ENCODE peak calls at places on chromosomes 2 and 18, in four cellular contexts. D, G, A and T are unnamed samples.
A peak's percentile ranks its signal among the peaks of the same experiment; 100 is the strongest.

GRCh38 chr18:62784966-62785413 is 69.6 kb downstream of the PHLPP1 start:
- DNase-seq in A (no peak), G (peak; percentile 21), D (no peak), T (no peak)

GRCh38 chr18:73861771-73862170 is 285.9 kb downstream of the FBXO15 start:
- DNase-seq in G (no peak), A (no peak), D (no peak), T (no peak)

GRCh38 chr2:42493885-42494433 is at the start of gene KCNG3:
- DNase-seq in A (no peak), D (no peak), G (peak; percentile 45), T (peak; percentile 63)

GRCh38 chr2:72893594-72894319 is 6.5 kb downstream of the SPR start:
- DNase-seq in A (no peak), D (no peak), G (no peak), T (no peak)

GRCh38 chr18:79496978-79497637 is 101.4 kb downstream of the NFATC1 start:
- DNase-seq in G (peak; percentile 64), D (no peak), A (no peak), T (no peak)

GRCh38 chr18:79846936-79847557 is 49.3 kb downstream of the KCNG2 start:
- DNase-seq in G (no peak), D (no peak), A (no peak), T (no peak)

GRCh38 chr2:100470898-100471514 is 724 bp downstream of the NMS start:
- DNase-seq in D (no peak), G (no peak), A (peak; percentile 39), T (no peak)

GRCh38 chr2:231640229-231640628 is 47.6 kb downstream of the TEX44 start:
- DNase-seq in A (no peak), D (no peak), G (no peak), T (no peak)

GRCh38 chr18:51275712-51276473 is 78.4 kb upstream of the MEX3C start:
- DNase-seq in A (no peak), G (peak; percentile 46), D (no peak), T (peak; percentile 29)

GRCh38 chr2:101473911-101474751 is 781 bp downstream of the RFX8 start:
- DNase-seq in D (no peak), A (no peak), G (peak; percentile 76), T (peak; percentile 27)

GRCh38 chr2:148201075-148202004 is 180.4 kb downstream of the MBD5 start:
- DNase-seq in G (peak; percentile 13), D (no peak), A (peak; percentile 86), T (peak; percentile 42)

GRCh38 chr2:203599509-203599908 is 64.4 kb upstream of the RAPH1 start:
- DNase-seq in D (no peak), A (no peak), G (no peak), T (no peak)

GRCh38 chr2:217691516-217691915 is 311.3 kb downstream of the TNS1 start:
- DNase-seq in D (no peak), A (no peak), G (no peak), T (no peak)

GRCh38 chr2:198961555-198961954 is 496.2 kb downstream of the SATB2 start:
- DNase-seq in D (no peak), G (no peak), A (no peak), T (no peak)

GRCh38 chr2:31378389-31378788 is 36.2 kb downstream of the XDH start:
- DNase-seq in G (peak; percentile 21), A (no peak), D (no peak), T (no peak)

GRCh38 chr2:126778561-126779285 is 120.0 kb upstream of the TEX51 start:
- DNase-seq in G (no peak), A (no peak), D (no peak), T (no peak)

GRCh38 chr2:43707255-43707654 is 31.0 kb upstream of the C1GALT1C1L start:
- DNase-seq in G (peak; percentile 55), D (peak; percentile 5), A (no peak), T (no peak)

GRCh38 chr18:43192408-43192807 is 76.9 kb upstream of the RIT2 start:
- DNase-seq in A (no peak), G (no peak), D (no peak), T (no peak)

GRCh38 chr2:182887753-182888415 is 21.4 kb upstream of the FRZB start:
- DNase-seq in G (no peak), D (no peak), A (no peak), T (no peak)

GRCh38 chr18:23244431-23244830 is 109.1 kb downstream of the CABLES1 start:
- DNase-seq in D (no peak), A (no peak), G (no peak), T (no peak)

GRCh38 chr18:2515908-2516625 is 55.2 kb downstream of the METTL4 start:
- DNase-seq in D (peak; percentile 5), A (no peak), G (no peak), T (no peak)

GRCh38 chr18:48910972-48911545 is 39.7 kb downstream of the SMAD7 start:
- DNase-seq in A (no peak), G (no peak), D (no peak), T (no peak)

GRCh38 chr2:209519911-209520310 is 96.1 kb downstream of the MAP2 start:
- DNase-seq in A (no peak), D (no peak), G (no peak), T (no peak)

GRCh38 chr18:11565716-11566115 is 43.7 kb upstream of the SLC35G4 start:
- DNase-seq in G (no peak), A (no peak), D (no peak), T (no peak)

GRCh38 chr18:907171-907879 is 2.7 kb downstream of the ADCYAP1 start:
- DNase-seq in D (no peak), A (no peak), G (no peak), T (no peak)

GRCh38 chr2:6824962-6825361 is 40.7 kb downstream of the CMPK2 start:
- DNase-seq in G (no peak), A (no peak), D (no peak), T (no peak)

GRCh38 chr2:222322241-222322640 is 23.4 kb upstream of the PAX3 start:
- DNase-seq in D (no peak), G (no peak), A (no peak), T (no peak)
- H3K27me3 ChIP-seq in D (peaks cover 12% of the 10 kb centered on the region), G (peaks cover 3% of the 10 kb centered on the region), A (peaks cover 54% of the 10 kb centered on the region), T (no peaks in the 10 kb centered on the region)

DNA sequence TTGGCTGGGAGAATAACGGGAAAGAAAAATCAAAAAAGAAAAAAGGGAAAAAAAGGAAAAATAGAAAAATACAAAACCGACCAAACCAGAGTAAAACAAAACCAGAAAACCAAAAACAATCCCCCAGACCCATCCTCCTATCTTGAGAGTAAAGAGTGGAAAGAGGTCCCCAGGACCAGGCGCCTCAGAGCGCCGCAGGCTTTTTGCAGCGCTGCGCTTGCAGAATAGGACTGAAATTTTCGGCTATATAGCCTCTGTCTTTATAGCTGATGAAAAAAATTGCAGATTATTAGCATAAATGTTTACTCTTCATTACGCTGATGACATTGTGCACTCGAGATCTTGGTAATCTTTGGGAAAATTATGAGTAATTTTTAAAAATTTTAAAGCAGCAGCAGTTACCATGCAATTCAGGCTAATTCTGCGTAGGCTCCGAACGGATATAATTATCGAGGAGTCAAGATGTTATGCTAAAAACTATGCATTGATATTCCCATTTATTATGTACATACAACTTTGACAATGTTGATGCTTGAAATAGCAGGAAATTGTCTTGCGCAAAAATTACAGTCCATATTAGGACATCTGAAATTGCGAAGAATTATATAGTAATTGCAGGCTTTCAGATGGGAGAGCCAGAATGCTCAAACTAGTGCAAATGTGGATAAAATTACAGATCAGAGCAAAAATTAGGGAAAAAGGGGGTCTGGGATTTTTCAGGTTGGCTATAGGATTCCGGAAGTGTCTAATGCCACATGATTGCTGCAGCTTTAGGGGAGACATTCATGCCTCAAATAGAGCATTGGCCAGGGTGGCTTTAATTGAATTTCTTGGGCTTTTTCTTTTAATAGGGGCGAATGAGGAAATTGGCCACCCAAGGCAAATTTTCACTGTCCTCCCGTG is 8.4 kb downstream of the DLX1 start:
- DNase-seq in D (no peak), A (no peak), G (no peak), T (no peak)
- H3K27me3 ChIP-seq in D (peaks cover 70% of the 10 kb centered on the region), A (peaks cover 100% of the 10 kb centered on the region), G (peaks cover 98% of the 10 kb centered on the region), T (peaks cover 99% of the 10 kb centered on the region)

GRCh38 chr2:236874866-236875481 is 210.7 kb upstream of the COPS8 start:
- DNase-seq in G (no peak), D (no peak), A (no peak), T (no peak)

GRCh38 chr2:236871500-236872001 is 214.1 kb upstream of the COPS8 start:
- DNase-seq in A (no peak), D (no peak), G (peak; percentile 27), T (peak; percentile 37)

GRCh38 chr2:236872015-236872414 is 213.7 kb upstream of the COPS8 start:
- DNase-seq in D (no peak), G (no peak), A (no peak), T (no peak)

GRCh38 chr2:236873666-236874065 is 212.0 kb upstream of the COPS8 start:
- DNase-seq in G (no peak), A (no peak), D (no peak), T (no peak)

DNA sequence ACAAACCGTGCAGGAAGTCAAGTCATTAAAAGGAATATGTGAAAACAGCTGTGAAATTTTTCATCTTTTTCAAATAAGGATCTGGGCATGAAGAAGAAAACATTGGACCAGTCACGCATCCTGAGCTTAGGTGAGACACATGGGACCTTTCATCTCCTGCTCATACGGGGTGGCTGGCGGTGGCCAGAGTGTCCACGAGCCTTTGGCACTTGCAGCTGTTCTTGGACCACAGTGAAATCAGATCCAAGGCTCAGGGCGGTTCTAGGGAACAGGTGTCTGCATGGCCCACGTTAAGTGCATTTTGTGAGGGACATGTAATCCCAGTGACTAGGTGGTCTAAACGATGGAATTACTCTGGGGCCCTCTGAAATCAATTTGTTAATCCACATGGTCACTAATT is 212.7 kb upstream of the COPS8 start:
- DNase-seq in G (no peak), D (no peak), A (no peak), T (no peak)
- H3K27me3 ChIP-seq in G (no peaks in the 10 kb centered on the region), D (no peaks in the 10 kb centered on the region), A (no peaks in the 10 kb centered on the region), T (no peaks in the 10 kb centered on the region)

GRCh38 chr2:218995561-218995960 is 2.3 kb upstream of the CRYBA2 start:
- DNase-seq in D (no peak), A (no peak), G (no peak), T (no peak)

GRCh38 chr2:218997730-218998129 is 4.5 kb upstream of the CRYBA2 start:
- DNase-seq in A (no peak), D (no peak), G (no peak), T (no peak)

GRCh38 chr2:218998414-218999002 is 5.3 kb upstream of the CRYBA2 start:
- DNase-seq in G (no peak), D (no peak), A (no peak), T (no peak)

GRCh38 chr2:218995972-218996644 is 2.9 kb upstream of the CRYBA2 start:
- DNase-seq in G (peak; percentile 82), D (peak; percentile 65), A (no peak), T (peak; percentile 95)

DNA sequence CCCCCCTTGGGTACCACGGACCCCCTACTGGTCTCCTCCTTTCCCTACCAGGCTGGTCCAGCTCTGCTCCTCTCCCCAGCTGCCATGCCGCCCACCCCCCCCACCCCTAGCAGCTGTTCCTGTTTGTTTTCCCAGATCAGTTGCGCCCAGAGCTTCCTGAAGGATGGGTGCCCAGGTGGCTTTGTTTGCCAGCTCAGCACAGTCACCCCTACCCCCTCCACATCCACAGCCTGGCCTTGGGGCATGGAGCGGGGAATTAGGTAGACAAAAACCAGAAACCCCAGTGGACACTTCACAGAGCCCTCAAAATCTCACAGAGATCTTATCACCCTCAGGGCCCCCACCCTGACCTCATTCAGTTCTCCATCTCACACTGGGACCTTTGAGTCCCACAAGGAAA is 3.7 kb upstream of the CRYBA2 start:
- DNase-seq in A (no peak), D (no peak), G (no peak), T (peak; percentile 57)
- H3K27me3 ChIP-seq in A (peaks cover 100% of the 10 kb centered on the region), D (peaks cover 26% of the 10 kb centered on the region), G (peaks cover 61% of the 10 kb centered on the region), T (peaks cover 74% of the 10 kb centered on the region)

GRCh38 chr2:239661334-239662312 is 260.8 kb upstream of the HDAC4 start:
- DNase-seq in G (no peak), D (no peak), A (no peak), T (no peak)
- H3K27me3 ChIP-seq in G (peaks cover 26% of the 10 kb centered on the region), D (no peaks in the 10 kb centered on the region), A (no peaks in the 10 kb centered on the region), T (peaks cover 46% of the 10 kb centered on the region)